ENCODE peak calls at places on chromosomes 5 and 9, in four cellular contexts. One of them, this sample, is unnamed.

GRCh38 chr5:170603578-170604565 is 100.1 kb downstream of the KCNIP1 start:
- DNase-seq in left ventricle myocardium inferior: peak
- DNase-seq in CD8-positive, alpha-beta T cell: peak
- DNase-seq in AG04450: no peak
- DNase-seq in this sample: peak

GRCh38 chr5:175096469-175097185 is 347.4 kb downstream of the DRD1 start:
- DNase-seq in left ventricle myocardium inferior: no peak
- DNase-seq in CD8-positive, alpha-beta T cell: no peak
- DNase-seq in AG04450: no peak
- DNase-seq in this sample: no peak

GRCh38 chr9:136211441-136212344 is 6.8 kb upstream of the LHX3 start:
- DNase-seq in left ventricle myocardium inferior: no peak
- DNase-seq in CD8-positive, alpha-beta T cell: no peak
- DNase-seq in AG04450: no peak
- DNase-seq in this sample: no peak

GRCh38 chr9:133221177-133221809 is 12.2 kb upstream of the OBP2B start:
- DNase-seq in left ventricle myocardium inferior: no peak
- DNase-seq in CD8-positive, alpha-beta T cell: no peak
- DNase-seq in AG04450: no peak
- DNase-seq in this sample: no peak

GRCh38 chr9:87668722-87669121 is 57.2 kb upstream of the CTSL start:
- DNase-seq in left ventricle myocardium inferior: no peak
- DNase-seq in CD8-positive, alpha-beta T cell: no peak
- DNase-seq in AG04450: no peak
- DNase-seq in this sample: no peak

GRCh38 chr9:101449071-101449721 is 13.6 kb upstream of the ALDOB start:
- DNase-seq in left ventricle myocardium inferior: peak
- DNase-seq in CD8-positive, alpha-beta T cell: peak
- DNase-seq in AG04450: no peak
- DNase-seq in this sample: no peak

GRCh38 chr9:71819115-71819739 is 50.9 kb upstream of the CEMIP2 start:
- DNase-seq in left ventricle myocardium inferior: no peak
- DNase-seq in CD8-positive, alpha-beta T cell: peak
- DNase-seq in AG04450: no peak
- DNase-seq in this sample: no peak

GRCh38 chr5:58759745-58760144 is 176.9 kb downstream of the RAB3C start:
- DNase-seq in left ventricle myocardium inferior: no peak
- DNase-seq in CD8-positive, alpha-beta T cell: no peak
- DNase-seq in AG04450: no peak
- DNase-seq in this sample: no peak

GRCh38 chr5:107389130-107389553 is 281.6 kb downstream of the EFNA5 start:
- DNase-seq in left ventricle myocardium inferior: no peak
- DNase-seq in CD8-positive, alpha-beta T cell: no peak
- DNase-seq in AG04450: no peak
- DNase-seq in this sample: peak

DNA sequence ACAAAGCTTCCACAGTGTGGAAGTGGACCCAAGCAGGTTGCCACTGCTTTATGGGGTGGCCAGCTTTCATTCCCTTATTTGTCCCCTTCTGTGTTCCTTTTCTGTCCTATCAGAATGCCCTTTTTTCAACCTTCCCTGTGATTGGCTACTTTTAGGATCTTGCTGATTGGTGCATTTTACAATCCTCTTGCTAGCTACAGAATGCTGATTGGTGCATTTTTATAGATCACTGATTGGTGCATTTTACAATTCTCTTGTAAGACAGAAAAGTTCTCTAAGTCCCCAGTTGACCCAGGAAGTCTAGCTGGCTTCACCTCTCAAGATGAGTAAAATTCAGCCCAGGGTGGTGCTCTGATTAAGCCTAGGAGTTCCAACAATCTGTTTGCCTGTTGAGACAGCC is 157.2 kb upstream of the ERCC6L2 start:
- DNase-seq in left ventricle myocardium inferior: no peak
- DNase-seq in CD8-positive, alpha-beta T cell: no peak
- DNase-seq in AG04450: no peak
- DNase-seq in this sample: no peak
- H3K4me3 ChIP-seq in left ventricle myocardium inferior: no peak
- H3K4me3 ChIP-seq in CD8-positive, alpha-beta T cell: no peak
- H3K4me3 ChIP-seq in AG04450: no peak
- H3K4me3 ChIP-seq in this sample: no peak

GRCh38 chr5:89034588-89034987 is 151.6 kb upstream of the MEF2C start:
- DNase-seq in left ventricle myocardium inferior: no peak
- DNase-seq in CD8-positive, alpha-beta T cell: no peak
- DNase-seq in AG04450: no peak
- DNase-seq in this sample: no peak

GRCh38 chr5:89030781-89031180 is 147.8 kb upstream of the MEF2C start:
- DNase-seq in left ventricle myocardium inferior: no peak
- DNase-seq in CD8-positive, alpha-beta T cell: no peak
- DNase-seq in AG04450: no peak
- DNase-seq in this sample: no peak

GRCh38 chr5:89024082-89024481 is 141.1 kb upstream of the MEF2C start:
- DNase-seq in left ventricle myocardium inferior: no peak
- DNase-seq in CD8-positive, alpha-beta T cell: no peak
- DNase-seq in AG04450: no peak
- DNase-seq in this sample: no peak

GRCh38 chr5:89028579-89029272 is 145.7 kb upstream of the MEF2C start:
- DNase-seq in left ventricle myocardium inferior: no peak
- DNase-seq in CD8-positive, alpha-beta T cell: no peak
- DNase-seq in AG04450: peak
- DNase-seq in this sample: no peak
- H3K4me3 ChIP-seq in left ventricle myocardium inferior: no peak
- H3K4me3 ChIP-seq in CD8-positive, alpha-beta T cell: no peak
- H3K4me3 ChIP-seq in AG04450: no peak
- H3K4me3 ChIP-seq in this sample: no peak

GRCh38 chr9:35114921-35115341 is 731 bp downstream of the ATOSB start:
- DNase-seq in left ventricle myocardium inferior: peak
- DNase-seq in CD8-positive, alpha-beta T cell: no peak
- DNase-seq in AG04450: no peak
- DNase-seq in this sample: no peak

GRCh38 chr9:35116539-35116897 is 856 bp upstream of the ATOSB start:
- DNase-seq in left ventricle myocardium inferior: no peak
- DNase-seq in CD8-positive, alpha-beta T cell: no peak
- DNase-seq in AG04450: no peak
- DNase-seq in this sample: no peak

GRCh38 chr9:35115680-35116538 is at the start of gene ATOSB:
- DNase-seq in left ventricle myocardium inferior: peak
- DNase-seq in CD8-positive, alpha-beta T cell: peak
- DNase-seq in AG04450: peak
- DNase-seq in this sample: peak

GRCh38 chr9:35112257-35113020 is 3.2 kb downstream of the ATOSB start:
- DNase-seq in left ventricle myocardium inferior: no peak
- DNase-seq in CD8-positive, alpha-beta T cell: no peak
- DNase-seq in AG04450: no peak
- DNase-seq in this sample: no peak

DNA sequence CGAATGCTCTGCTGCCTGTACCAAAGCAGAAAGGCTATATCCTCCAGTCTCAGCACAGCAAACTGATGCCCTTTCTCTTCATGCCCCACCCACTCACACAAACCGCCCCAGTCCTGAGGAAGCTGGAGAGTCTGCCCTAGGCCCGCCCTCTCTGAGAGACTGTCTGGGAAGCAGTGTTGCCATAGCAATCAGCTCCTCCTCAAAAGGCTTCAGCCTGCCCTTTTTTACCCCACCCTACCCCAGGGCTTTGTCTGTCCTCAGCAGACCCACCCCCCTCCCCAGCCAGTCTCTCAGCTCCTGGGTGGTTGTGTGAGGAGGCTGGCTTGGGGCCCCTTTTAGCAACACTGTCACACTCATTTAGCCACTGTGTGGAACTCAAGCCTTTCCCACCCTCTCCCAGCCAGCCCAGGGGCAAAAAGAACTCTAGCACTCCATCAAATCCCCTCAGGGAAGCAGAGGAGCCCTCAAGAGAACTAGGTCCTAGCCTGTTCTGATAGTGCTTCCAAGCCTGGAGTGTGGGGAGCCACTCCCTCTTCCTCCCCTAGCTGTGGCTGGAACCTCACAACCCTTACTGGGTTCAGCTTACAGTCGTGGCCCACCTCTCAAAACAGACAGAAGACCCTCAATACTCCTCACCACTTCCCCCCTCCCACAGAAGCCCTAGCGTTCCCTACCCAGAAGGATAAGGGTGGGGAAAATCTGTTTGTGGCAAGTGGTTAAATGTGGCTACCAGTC is 1.4 kb downstream of the ATOSB start:
- DNase-seq in left ventricle myocardium inferior: peak
- DNase-seq in CD8-positive, alpha-beta T cell: peak
- DNase-seq in AG04450: peak
- DNase-seq in this sample: peak
- H3K4me3 ChIP-seq in left ventricle myocardium inferior: peak
- H3K4me3 ChIP-seq in CD8-positive, alpha-beta T cell: peak
- H3K4me3 ChIP-seq in AG04450: peak
- H3K4me3 ChIP-seq in this sample: peak

GRCh38 chr5:946720-947625 is 54.3 kb downstream of the TRIP13 start:
- DNase-seq in left ventricle myocardium inferior: no peak
- DNase-seq in CD8-positive, alpha-beta T cell: no peak
- DNase-seq in AG04450: no peak
- DNase-seq in this sample: no peak
- H3K4me3 ChIP-seq in left ventricle myocardium inferior: no peak
- H3K4me3 ChIP-seq in CD8-positive, alpha-beta T cell: no peak
- H3K4me3 ChIP-seq in AG04450: no peak
- H3K4me3 ChIP-seq in this sample: no peak

DNA sequence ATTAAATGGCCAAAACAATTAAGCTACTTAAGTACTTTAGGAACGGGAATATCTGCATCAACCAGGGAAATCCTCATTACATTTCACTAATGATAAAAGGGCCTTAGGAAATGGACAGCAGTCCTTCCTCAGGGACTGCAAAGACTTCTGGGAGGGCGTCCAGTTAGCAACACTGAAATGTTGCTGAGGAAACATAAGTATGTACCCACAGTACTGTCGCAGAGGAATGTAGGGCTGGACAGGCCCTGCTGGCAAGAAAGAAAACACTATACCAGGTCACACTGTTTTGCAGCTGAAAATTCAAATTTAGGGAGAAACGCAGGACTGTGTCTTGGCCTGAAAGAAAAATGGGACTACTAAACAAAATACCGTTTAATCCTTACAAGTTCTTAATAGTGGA is 1.3 kb downstream of the C5orf15 start:
- DNase-seq in left ventricle myocardium inferior: no peak
- DNase-seq in CD8-positive, alpha-beta T cell: no peak
- DNase-seq in AG04450: no peak
- DNase-seq in this sample: no peak
- H3K4me3 ChIP-seq in left ventricle myocardium inferior: peak
- H3K4me3 ChIP-seq in CD8-positive, alpha-beta T cell: no peak
- H3K4me3 ChIP-seq in AG04450: peak
- H3K4me3 ChIP-seq in this sample: peak

GRCh38 chr5:142317673-142318261 is 7.1 kb downstream of the SPRY4 start:
- DNase-seq in left ventricle myocardium inferior: peak
- DNase-seq in CD8-positive, alpha-beta T cell: no peak
- DNase-seq in AG04450: no peak
- DNase-seq in this sample: no peak

GRCh38 chr5:142320427-142320732 is 4.4 kb downstream of the SPRY4 start:
- DNase-seq in left ventricle myocardium inferior: no peak
- DNase-seq in CD8-positive, alpha-beta T cell: no peak
- DNase-seq in AG04450: no peak
- DNase-seq in this sample: no peak

GRCh38 chr5:142320851-142321560 is 3.8 kb downstream of the SPRY4 start:
- DNase-seq in left ventricle myocardium inferior: no peak
- DNase-seq in CD8-positive, alpha-beta T cell: no peak
- DNase-seq in AG04450: no peak
- DNase-seq in this sample: peak

GRCh38 chr5:142319560-142320426 is 5.0 kb downstream of the SPRY4 start:
- DNase-seq in left ventricle myocardium inferior: no peak
- DNase-seq in CD8-positive, alpha-beta T cell: no peak
- DNase-seq in AG04450: no peak
- DNase-seq in this sample: no peak

GRCh38 chr5:142319105-142319504 is 5.7 kb downstream of the SPRY4 start:
- DNase-seq in left ventricle myocardium inferior: no peak
- DNase-seq in CD8-positive, alpha-beta T cell: no peak
- DNase-seq in AG04450: no peak
- DNase-seq in this sample: no peak
- H3K4me3 ChIP-seq in left ventricle myocardium inferior: peak
- H3K4me3 ChIP-seq in CD8-positive, alpha-beta T cell: no peak
- H3K4me3 ChIP-seq in AG04450: peak
- H3K4me3 ChIP-seq in this sample: no peak

DNA sequence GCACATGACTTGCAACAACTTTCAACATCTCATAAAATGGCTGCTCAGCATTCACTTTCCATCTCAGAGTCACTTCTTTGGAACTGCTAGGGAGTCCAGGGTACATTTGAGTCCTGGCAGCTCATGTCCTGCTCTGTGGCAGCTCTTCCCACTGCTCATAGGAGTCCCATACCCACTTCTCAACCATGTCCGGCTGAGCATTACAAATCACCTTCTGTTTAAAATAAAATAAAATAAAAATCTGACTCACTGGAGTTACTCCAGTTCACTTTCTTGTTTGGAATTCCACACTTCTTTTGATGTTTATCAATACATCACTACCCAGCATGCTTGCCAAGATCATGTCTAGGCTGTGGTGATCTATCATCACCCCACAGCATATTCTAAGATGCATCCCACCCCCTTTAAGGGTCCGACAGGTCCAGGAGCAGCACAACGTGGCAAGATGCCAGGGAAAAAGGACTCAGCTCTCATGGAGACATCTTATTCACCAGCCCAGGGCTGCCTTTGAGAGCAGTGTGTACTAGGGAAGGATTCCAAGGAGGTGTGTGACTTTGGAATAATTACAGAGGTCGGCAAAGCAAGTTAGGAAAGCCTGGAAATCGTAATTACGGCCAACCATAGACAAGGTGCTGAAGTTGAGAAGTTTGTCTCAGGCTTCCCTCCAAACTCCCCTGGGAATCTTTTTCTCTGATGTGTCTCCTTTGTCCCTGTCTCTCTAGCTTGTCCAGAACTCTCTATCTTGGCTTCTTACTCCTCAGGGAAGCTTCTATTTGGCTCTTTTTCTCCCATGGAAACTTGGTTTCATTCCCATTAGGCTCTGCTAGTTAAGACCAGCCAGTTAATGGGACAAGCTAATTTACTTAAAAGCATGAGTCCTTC is 111.4 kb upstream of the SLC1A3 start:
- DNase-seq in left ventricle myocardium inferior: no peak
- DNase-seq in CD8-positive, alpha-beta T cell: no peak
- DNase-seq in AG04450: no peak
- DNase-seq in this sample: no peak
- H3K4me3 ChIP-seq in left ventricle myocardium inferior: no peak
- H3K4me3 ChIP-seq in CD8-positive, alpha-beta T cell: no peak
- H3K4me3 ChIP-seq in AG04450: no peak
- H3K4me3 ChIP-seq in this sample: no peak